ENCODE peak calls at places on chromosome 3, in four cellular contexts. Z is lung, A is thyroid gland, J is psoas muscle. C is an unnamed sample. For H3K36me3, the result is how much of the 10 kb centered on the place peaks cover.

GRCh38 chr3:111087924-111088469 is 16.4 kb downstream of the NECTIN3 start:
- DNase-seq in Z (no peak), A (no peak), J (no peak), C (no peak)

GRCh38 chr3:43373588-43373935 is 87.2 kb downstream of the SNRK start:
- DNase-seq in Z (no peak), A (no peak), J (no peak), C (no peak)

GRCh38 chr3:4245671-4246070 is 57.5 kb upstream of the SETMAR start:
- DNase-seq in Z (no peak), A (no peak), J (no peak), C (no peak)

GRCh38 chr3:39124876-39125836 is 17.7 kb downstream of the TTC21A start:
- DNase-seq in Z (peak), A (peak), J (no peak), C (no peak)

GRCh38 chr3:41652931-41653330 is 309.0 kb downstream of the ULK4 start:
- DNase-seq in Z (no peak), A (peak), J (no peak), C (no peak)

GRCh38 chr3:128736598-128736997 is 10.6 kb downstream of the RAB7A start:
- DNase-seq in Z (no peak), A (no peak), J (no peak), C (no peak)

GRCh38 chr3:19428729-19429128 is 280.4 kb downstream of the KCNH8 start:
- DNase-seq in Z (no peak), A (no peak), J (no peak), C (no peak)

GRCh38 chr3:52026016-52026415 is 30.3 kb upstream of the RPL29 start:
- DNase-seq in Z (no peak), A (no peak), J (no peak), C (no peak)

DNA sequence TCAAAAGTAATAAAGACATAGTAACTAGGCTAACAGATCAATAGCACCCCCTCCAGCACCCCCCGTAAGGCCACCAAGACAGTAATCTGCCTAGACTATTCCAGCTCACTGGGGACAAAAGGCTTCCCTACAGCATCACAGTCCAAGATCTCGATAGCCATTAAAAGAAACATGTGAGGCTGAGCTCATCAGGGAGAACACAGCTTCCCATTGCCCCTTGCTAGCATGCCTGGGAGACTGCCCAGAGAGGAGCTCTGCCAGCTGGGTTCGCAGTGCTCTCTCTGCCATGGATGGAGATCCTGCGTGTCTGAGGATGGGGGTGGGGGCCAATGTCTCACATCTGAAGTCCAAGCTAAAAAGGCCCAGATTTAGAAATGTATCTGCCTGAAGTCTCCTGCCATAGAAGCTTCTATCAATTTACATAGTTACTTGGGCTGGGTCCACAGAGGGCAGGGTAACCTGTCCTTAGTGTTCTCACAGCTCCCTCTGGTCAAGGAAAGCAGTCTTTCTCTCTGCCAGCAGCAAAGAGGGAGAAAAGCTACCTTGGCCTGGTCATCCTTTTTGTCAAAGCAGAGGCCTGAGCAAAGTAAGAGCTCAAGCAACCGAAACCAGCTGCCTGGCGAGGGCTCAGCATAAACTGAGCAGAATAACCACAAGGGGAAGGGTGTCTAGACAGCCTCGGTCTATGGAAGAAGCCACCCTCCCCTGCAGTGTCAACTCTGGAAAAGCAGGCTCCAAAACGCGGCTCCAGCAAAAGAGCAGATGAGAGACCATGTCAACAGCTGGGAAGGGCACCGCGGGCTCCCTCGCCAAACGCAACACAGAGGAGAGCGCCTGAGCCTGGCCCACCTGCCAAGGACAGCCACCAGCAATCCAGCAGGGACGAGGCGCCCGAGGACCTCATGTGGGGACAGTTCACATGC is 17.6 kb downstream of the LRIG1 start:
- DNase-seq in Z (no peak), A (peak), J (peak), C (peak)
- H3K27ac ChIP-seq in Z (peak), A (peak), J (peak), C (no peak)

GRCh38 chr3:45566951-45567411 is 27.6 kb upstream of the LIMD1 start:
- DNase-seq in Z (no peak), A (no peak), J (no peak), C (no peak)
- H3K4me3 ChIP-seq in Z (no peak), A (no peak), J (no peak), C (no peak)

GRCh38 chr3:9428411-9428810 is 31.0 kb downstream of the SETD5 start:
- DNase-seq in Z (no peak), A (no peak), J (no peak), C (no peak)
- H3K36me3 ChIP-seq in Z (under half), A (under half), J (under half), C (half or more)

GRCh38 chr3:186783731-186784515 is 546 bp downstream of the EIF4A2 start:
- DNase-seq in Z (peak), A (peak), J (peak), C (peak)

GRCh38 chr3:186786810-186787375 is 3.5 kb downstream of the EIF4A2 start:
- DNase-seq in Z (no peak), A (no peak), J (no peak), C (no peak)

GRCh38 chr3:186784820-186785516 is 1.6 kb downstream of the EIF4A2 start:
- DNase-seq in Z (no peak), A (no peak), J (no peak), C (no peak)

GRCh38 chr3:186787642-186788481 is 4.5 kb downstream of the EIF4A2 start:
- DNase-seq in Z (no peak), A (no peak), J (no peak), C (no peak)

DNA sequence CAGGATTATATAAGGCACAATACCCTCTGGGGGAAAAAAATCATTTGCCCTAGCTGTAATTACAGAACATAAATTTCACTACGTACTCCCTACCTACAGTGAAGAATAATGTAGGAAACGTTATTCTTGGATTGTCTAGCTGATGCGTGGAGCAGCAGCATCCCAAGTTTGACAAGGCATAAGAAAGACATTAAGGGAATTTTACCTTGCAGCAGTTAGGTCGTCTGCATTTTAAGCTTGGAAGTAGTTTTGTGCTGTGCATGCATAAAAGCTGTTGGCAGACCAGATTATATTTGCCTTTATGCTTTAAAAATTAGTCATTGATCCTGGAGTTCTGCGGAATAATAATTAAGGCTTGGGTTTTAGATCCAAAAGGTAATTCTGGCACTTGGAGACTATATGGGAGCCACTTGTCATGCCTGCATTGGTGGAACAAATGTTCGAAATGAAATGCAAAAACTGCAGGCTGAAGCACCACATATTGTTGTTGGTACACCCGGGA is 2.2 kb downstream of the EIF4A2 start:
- DNase-seq in Z (no peak), A (no peak), J (no peak), C (no peak)
- H3K27ac ChIP-seq in Z (no peak), A (peak), J (peak), C (peak)

GRCh38 chr3:48473617-48473952 is 27.0 kb downstream of the ATRIP start:
- DNase-seq in Z (no peak), A (no peak), J (no peak), C (no peak)
- H3K4me3 ChIP-seq in Z (no peak), A (no peak), J (peak), C (peak)

GRCh38 chr3:82640254-82640653 is 878.8 kb upstream of the GBE1 start:
- DNase-seq in Z (no peak), A (no peak), J (no peak), C (no peak)

GRCh38 chr3:82637574-82637973 is 876.1 kb upstream of the GBE1 start:
- DNase-seq in Z (no peak), A (no peak), J (no peak), C (no peak)

GRCh38 chr3:82643948-82644347 is 882.5 kb upstream of the GBE1 start:
- DNase-seq in Z (no peak), A (no peak), J (no peak), C (no peak)

GRCh38 chr3:82641701-82642100 is 880.3 kb upstream of the GBE1 start:
- DNase-seq in Z (no peak), A (no peak), J (no peak), C (no peak)
- H3K36me3 ChIP-seq in Z (under half), A (under half), J (under half), C (under half)